ENCODE peak calls at places on chromosomes 16 and 17, in six cellular contexts. N is spleen; I is CD8-positive, alpha-beta memory T cell; J is lung; X is cardiac muscle cell; H is naive thymus-derived CD4-positive, alpha-beta T cell. L is an unnamed sample.

GRCh38 chr16:8510160-8510559 is 80.2 kb downstream of the TMEM114 start:
- DNase-seq in N (no peak), I (no peak), J (no peak), X (no peak), H (no peak), L (no peak)

GRCh38 chr17:76232342-76232741 is 8.0 kb downstream of the RNF157 start:
- DNase-seq in N (no peak), I (no peak), J (no peak), X (no peak), H (no peak), L (no peak)

GRCh38 chr16:85370543-85370880 is 242.6 kb upstream of the GSE1 start:
- DNase-seq in N (no peak), I (no peak), J (no peak), X (no peak), H (no peak), L (no peak)

GRCh38 chr16:50677351-50677750 is 3.8 kb downstream of the SNX20 start:
- DNase-seq in N (peak; percentile 73), I (no peak), J (no peak), X (no peak), H (no peak), L (no peak)

GRCh38 chr17:17849147-17849820 is 12.5 kb upstream of the SREBF1 start:
- DNase-seq in N (peak; percentile 90), I (peak; percentile 89), J (peak; percentile 84), X (peak; percentile 76), H (peak; percentile 89), L (no peak)

GRCh38 chr17:35895602-35896001 is 15.4 kb upstream of the CCL5 start:
- DNase-seq in N (no peak), I (no peak), J (no peak), X (peak; percentile 94), H (no peak), L (no peak)

GRCh38 chr16:75022567-75022966 is 23.7 kb downstream of the ZNRF1 start:
- DNase-seq in N (no peak), I (no peak), J (no peak), X (no peak), H (no peak), L (no peak)

GRCh38 chr17:50763716-50764450 is 3.4 kb downstream of the ANKRD40CL start:
- DNase-seq in N (peak; percentile 24), I (no peak), J (no peak), X (no peak), H (no peak), L (no peak)

GRCh38 chr16:6827931-6828330 is 504.7 kb upstream of the RBFOX1 start:
- DNase-seq in N (no peak), I (no peak), J (no peak), X (no peak), H (no peak), L (no peak)

GRCh38 chr17:72639711-72640110 is 452.8 kb downstream of the SLC39A11 start:
- DNase-seq in N (no peak), I (no peak), J (no peak), X (no peak), H (no peak), L (no peak)

GRCh38 chr17:72632026-72632684 is 460.3 kb downstream of the SLC39A11 start:
- DNase-seq in N (no peak), I (no peak), J (no peak), X (no peak), H (no peak), L (no peak)

GRCh38 chr17:72631568-72631967 is 460.9 kb downstream of the SLC39A11 start:
- DNase-seq in N (no peak), I (no peak), J (no peak), X (no peak), H (no peak), L (no peak)

GRCh38 chr17:72635034-72635654 is 457.3 kb downstream of the SLC39A11 start:
- DNase-seq in N (no peak), I (no peak), J (no peak), X (no peak), H (no peak), L (no peak)

DNA sequence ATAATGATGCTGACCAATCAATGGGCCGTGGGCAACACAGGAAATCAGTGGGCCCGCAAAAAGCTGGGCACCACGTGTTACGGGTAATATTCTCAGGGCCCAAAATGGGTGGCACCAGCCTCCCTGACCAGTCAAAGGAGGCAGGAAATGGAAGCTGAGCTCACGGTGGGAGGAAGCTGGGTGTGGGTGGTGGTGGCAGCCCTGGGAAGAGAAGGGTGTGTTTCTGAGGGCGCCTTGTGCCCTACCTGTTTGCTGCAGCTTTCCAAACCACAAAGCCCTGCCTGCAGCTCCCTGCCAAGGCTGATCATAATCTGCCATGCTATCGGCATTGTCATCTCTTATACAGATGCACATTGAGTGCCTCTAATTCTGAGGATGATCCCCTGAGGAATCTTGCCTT is 457.9 kb downstream of the SLC39A11 start:
- DNase-seq in N (no peak), I (no peak), J (no peak), X (no peak), H (no peak), L (no peak)
- H3K4me1 ChIP-seq in N (no peaks in the 10 kb centered on the region), I (peaks cover 12% of the 10 kb centered on the region), J (no peaks in the 10 kb centered on the region), X (no peaks in the 10 kb centered on the region), H (no peaks in the 10 kb centered on the region), L (no peaks in the 10 kb centered on the region)

GRCh38 chr17:67434061-67434525 is 57.0 kb downstream of the PITPNC1 start:
- DNase-seq in N (peak; percentile 80), I (peak; percentile 83), J (peak; percentile 36), X (peak; percentile 45), H (no peak), L (no peak)

GRCh38 chr17:67433248-67433924 is 56.3 kb downstream of the PITPNC1 start:
- DNase-seq in N (no peak), I (no peak), J (no peak), X (no peak), H (no peak), L (no peak)

GRCh38 chr17:67431210-67432015 is 54.3 kb downstream of the PITPNC1 start:
- DNase-seq in N (no peak), I (no peak), J (no peak), X (peak; percentile 83), H (no peak), L (no peak)

GRCh38 chr17:67438669-67439068 is 61.6 kb downstream of the PITPNC1 start:
- DNase-seq in N (no peak), I (no peak), J (no peak), X (no peak), H (no peak), L (peak; percentile 78)

DNA sequence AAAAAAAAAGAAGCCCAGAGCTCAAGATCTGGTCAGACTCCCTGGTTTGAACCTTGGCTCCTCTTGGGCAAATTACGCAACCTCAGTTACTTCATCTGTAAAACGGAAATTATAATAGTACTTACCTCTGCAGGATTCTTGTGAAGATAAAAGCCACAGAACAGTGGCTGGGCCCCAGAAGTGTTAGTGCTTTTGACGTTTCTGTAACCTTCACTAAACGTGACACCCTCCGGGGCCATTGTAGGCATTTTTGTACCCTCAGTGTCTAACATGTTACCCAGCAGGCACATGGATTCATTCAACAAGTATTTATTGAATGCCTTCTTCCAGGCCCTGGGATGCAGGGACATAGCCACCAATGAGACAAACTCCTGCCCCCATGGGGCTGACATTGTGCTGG is 58.0 kb downstream of the PITPNC1 start:
- DNase-seq in N (no peak), I (peak; percentile 82), J (no peak), X (peak; percentile 60), H (peak; percentile 31), L (no peak)
- H3K4me1 ChIP-seq in N (peaks cover 79% of the 10 kb centered on the region), I (peaks cover 93% of the 10 kb centered on the region), J (no peaks in the 10 kb centered on the region), X (peaks cover 5% of the 10 kb centered on the region), H (peaks cover 67% of the 10 kb centered on the region), L (peaks cover 19% of the 10 kb centered on the region)

GRCh38 chr17:27579304-27579703 is 51.7 kb upstream of the LGALS9 start:
- DNase-seq in N (no peak), I (no peak), J (no peak), X (no peak), H (no peak), L (no peak)
- H3K4me1 ChIP-seq in N (peaks cover 27% of the 10 kb centered on the region), I (no peaks in the 10 kb centered on the region), J (peaks cover 3% of the 10 kb centered on the region), X (peaks cover 34% of the 10 kb centered on the region), H (no peaks in the 10 kb centered on the region), L (peaks cover 47% of the 10 kb centered on the region)

GRCh38 chr17:40554646-40555295 is 10.5 kb downstream of the CCR7 start:
- DNase-seq in N (peak; percentile 74), I (no peak), J (peak; percentile 25), X (no peak), H (no peak), L (peak; percentile 38)
- H3K4me1 ChIP-seq in N (peaks cover 98% of the 10 kb centered on the region), I (peaks cover 99% of the 10 kb centered on the region), J (no peaks in the 10 kb centered on the region), X (peaks cover 31% of the 10 kb centered on the region), H (peaks cover 39% of the 10 kb centered on the region), L (no peaks in the 10 kb centered on the region)

GRCh38 chr17:3885271-3885670 is 7.6 kb downstream of the CAMKK1 start:
- DNase-seq in N (no peak), I (no peak), J (no peak), X (peak; percentile 51), H (no peak), L (no peak)

GRCh38 chr17:3887811-3888210 is 5.0 kb downstream of the CAMKK1 start:
- DNase-seq in N (no peak), I (no peak), J (no peak), X (no peak), H (no peak), L (no peak)

GRCh38 chr17:3887394-3887793 is 5.5 kb downstream of the CAMKK1 start:
- DNase-seq in N (no peak), I (no peak), J (no peak), X (no peak), H (no peak), L (no peak)

GRCh38 chr17:3885970-3886369 is 6.9 kb downstream of the CAMKK1 start:
- DNase-seq in N (no peak), I (no peak), J (no peak), X (peak; percentile 62), H (no peak), L (no peak)

DNA sequence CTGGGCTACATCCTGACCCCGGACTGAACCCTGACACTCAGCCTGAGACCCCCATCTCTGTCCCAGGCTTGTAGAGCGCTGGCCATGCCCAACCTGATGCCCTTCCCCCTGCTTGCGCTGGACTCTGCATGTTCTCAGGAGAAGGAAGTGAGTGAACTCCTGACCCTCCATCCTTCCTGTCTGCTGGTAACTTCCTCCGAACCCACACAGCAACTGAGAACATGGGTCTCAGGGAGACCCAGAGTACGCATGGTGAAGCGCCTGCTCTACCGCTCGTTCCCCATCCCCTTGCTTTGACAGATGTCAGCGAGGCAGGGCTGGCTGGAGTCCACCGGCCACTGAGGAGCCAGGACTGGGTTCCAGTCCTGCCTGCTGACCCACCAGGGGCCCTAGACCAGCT is 6.1 kb downstream of the CAMKK1 start:
- DNase-seq in N (peak; percentile 88), I (no peak), J (peak; percentile 50), X (no peak), H (no peak), L (peak; percentile 21)
- H3K4me1 ChIP-seq in N (peaks cover 63% of the 10 kb centered on the region), I (peaks cover 30% of the 10 kb centered on the region), J (no peaks in the 10 kb centered on the region), X (peaks cover 4% of the 10 kb centered on the region), H (peaks cover 10% of the 10 kb centered on the region), L (peaks cover 13% of the 10 kb centered on the region)

DNA sequence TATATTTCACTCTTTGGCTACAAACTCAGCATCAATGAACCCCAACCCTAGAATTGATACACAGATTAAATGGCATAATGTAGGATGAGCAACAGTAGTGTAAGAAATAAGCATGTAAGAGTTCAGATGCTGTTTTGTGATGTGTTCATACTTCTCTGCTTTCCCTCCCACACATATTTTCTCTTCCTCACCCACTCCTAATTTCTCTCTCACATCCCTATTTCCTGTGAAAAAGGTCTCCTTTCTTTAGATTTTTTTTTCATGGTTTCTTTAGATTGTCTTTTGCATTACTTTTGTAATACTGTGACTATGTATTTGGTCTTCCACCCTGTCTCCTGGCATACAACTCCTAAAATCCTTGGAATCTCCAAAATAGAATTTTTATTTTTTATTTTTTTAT is 21.7 kb downstream of the CREBBP start:
- DNase-seq in N (no peak), I (no peak), J (no peak), X (no peak), H (no peak), L (no peak)
- H3K4me1 ChIP-seq in N (peaks cover 100% of the 10 kb centered on the region), I (peaks cover 85% of the 10 kb centered on the region), J (peaks cover 36% of the 10 kb centered on the region), X (peaks cover 69% of the 10 kb centered on the region), H (peaks cover 41% of the 10 kb centered on the region), L (no peaks in the 10 kb centered on the region)